ENCODE peak calls at places on chromosomes 1 and 21, in six cellular contexts. S is osteocyte, X is NB4, Y is RWPE1, B is cardiac fibroblast, H is SK-N-SH. O is an unnamed sample.
A peak's percentile ranks its signal among the peaks of the same experiment; 100 is the strongest.

GRCh38 chr1:58755468-58755872 is 28.4 kb downstream of the JUN start:
- DNase-seq in B (peak; percentile 99), Y (peak; percentile 93), H (no peak), S (peak; percentile 82), X (peak; percentile 91), O (no peak)

GRCh38 chr1:208885046-208885445 is 640.9 kb upstream of the PLXNA2 start:
- DNase-seq in S (no peak), B (no peak), H (no peak), Y (no peak), X (no peak), O (no peak)

GRCh38 chr1:40919475-40920011 is 57.4 kb upstream of the CITED4 start:
- DNase-seq in H (no peak), S (no peak), X (no peak), Y (no peak), B (no peak), O (no peak)

GRCh38 chr1:208172389-208173140 is 71.6 kb downstream of the PLXNA2 start:
- DNase-seq in Y (no peak), H (no peak), B (no peak), X (no peak), S (no peak), O (no peak)

GRCh38 chr1:245546875-245547274 is 392.1 kb downstream of the KIF26B start:
- DNase-seq in H (no peak), B (no peak), Y (no peak), X (no peak), S (no peak), O (no peak)

GRCh38 chr1:184223216-184223615 is 163.6 kb upstream of the C1orf21 start:
- DNase-seq in X (no peak), H (no peak), Y (no peak), B (no peak), S (no peak), O (no peak)

GRCh38 chr1:11431946-11432507 is 46.9 kb upstream of the DISP3 start:
- DNase-seq in Y (no peak), B (no peak), S (no peak), H (no peak), X (no peak), O (no peak)

GRCh38 chr21:42829954-42830353 is 49.4 kb downstream of the WDR4 start:
- DNase-seq in H (no peak), X (no peak), S (peak; percentile 17), B (no peak), Y (no peak), O (no peak)

GRCh38 chr1:156496211-156496761 is 4.3 kb downstream of the MEF2D start:
- DNase-seq in B (no peak), S (no peak), Y (no peak), H (no peak), X (no peak), O (no peak)

GRCh38 chr1:208772891-208773290 is 528.7 kb upstream of the PLXNA2 start:
- DNase-seq in B (no peak), S (no peak), Y (no peak), X (no peak), H (no peak), O (no peak)

GRCh38 chr1:20739225-20739624 is 6.7 kb upstream of the SH2D5 start:
- DNase-seq in S (no peak), Y (peak; percentile 34), B (peak; percentile 61), X (no peak), H (no peak), O (no peak)

GRCh38 chr1:67795179-67795916 is 37.9 kb downstream of the GNG12 start:
- DNase-seq in S (no peak), H (no peak), B (no peak), X (no peak), Y (no peak), O (no peak)

GRCh38 chr21:14979264-14979663 is 85.5 kb downstream of the NRIP1 start:
- DNase-seq in B (no peak), Y (no peak), H (no peak), S (no peak), X (no peak), O (no peak)

GRCh38 chr1:162984699-162985098 is 84.5 kb upstream of the RGS4 start:
- DNase-seq in B (peak; percentile 92), Y (peak; percentile 22), X (no peak), H (no peak), S (no peak), O (no peak)

GRCh38 chr1:78247079-78247478 is 201.3 kb downstream of the GIPC2 start:
- DNase-seq in X (no peak), B (no peak), Y (no peak), S (no peak), H (no peak), O (no peak)

DNA sequence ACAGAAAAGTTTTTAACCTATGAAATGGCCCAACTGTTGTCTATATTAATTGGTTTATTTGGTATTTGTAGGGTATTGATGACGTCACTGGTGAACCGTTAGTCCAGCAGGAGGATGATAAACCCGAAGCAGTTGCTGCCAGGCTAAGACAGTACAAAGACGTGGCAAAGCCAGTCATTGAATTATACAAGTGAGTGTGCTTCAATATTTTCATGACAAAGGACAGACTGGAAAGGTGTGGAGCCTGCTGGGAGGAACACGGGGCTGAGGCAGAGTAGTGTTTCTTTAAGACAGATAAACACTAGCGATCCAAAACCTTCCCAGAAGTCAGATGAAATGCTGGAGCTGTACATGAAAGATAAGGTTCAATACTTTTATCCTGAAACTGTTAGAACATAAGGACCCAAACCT is 76.7 kb downstream of the AK4 start:
- DNase-seq in H (no peak), B (no peak), S (no peak), X (no peak), Y (no peak), O (no peak)
- TF ChIP-seq CTCF in H (no peak), B (no peak), S (no peak), X (no peak), Y (no peak), O (no peak)

DNA sequence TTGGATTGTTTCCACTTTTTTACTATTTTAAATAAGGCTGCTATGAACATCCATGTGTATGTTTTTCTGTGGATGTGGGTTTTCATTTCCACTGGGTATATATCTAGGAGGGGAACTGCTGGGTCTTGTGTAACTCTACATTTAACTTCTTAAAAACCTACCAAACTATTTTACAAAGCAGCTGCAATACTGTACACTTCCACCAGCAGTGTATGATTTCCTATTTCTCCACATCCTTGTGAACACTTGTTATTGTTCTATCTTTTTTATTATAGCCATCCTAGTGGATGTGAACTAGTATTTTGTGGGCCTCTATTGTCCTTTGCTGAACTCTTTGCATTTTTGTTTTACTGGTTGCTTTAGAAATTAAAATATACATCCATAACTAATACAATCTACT is 33.4 kb downstream of the DIPK1A start:
- DNase-seq in X (peak; percentile 21), H (no peak), B (no peak), S (no peak), Y (no peak), O (no peak)
- TF ChIP-seq CTCF in X (no peak), H (peak; percentile 15), B (no peak), S (no peak), Y (no peak), O (no peak)

GRCh38 chr1:182644863-182645262 is 39.5 kb downstream of the RGS8 start:
- DNase-seq in B (no peak), X (no peak), S (no peak), H (no peak), Y (no peak), O (no peak)
- TF ChIP-seq CTCF in B (no peak), X (no peak), S (no peak), H (no peak), Y (no peak), O (no peak)

GRCh38 chr1:94111879-94112278 is 9.1 kb downstream of the ABCA4 start:
- DNase-seq in Y (no peak), X (no peak), B (no peak), H (no peak), S (no peak), O (no peak)

GRCh38 chr1:94115900-94116436 is 5.0 kb downstream of the ABCA4 start:
- DNase-seq in X (no peak), B (no peak), Y (no peak), S (no peak), H (no peak), O (no peak)

GRCh38 chr1:94110946-94111740 is 9.8 kb downstream of the ABCA4 start:
- DNase-seq in H (no peak), Y (no peak), X (no peak), B (no peak), S (no peak), O (no peak)

GRCh38 chr1:94115254-94115899 is 5.6 kb downstream of the ABCA4 start:
- DNase-seq in Y (no peak), S (no peak), X (no peak), B (no peak), H (no peak), O (no peak)

DNA sequence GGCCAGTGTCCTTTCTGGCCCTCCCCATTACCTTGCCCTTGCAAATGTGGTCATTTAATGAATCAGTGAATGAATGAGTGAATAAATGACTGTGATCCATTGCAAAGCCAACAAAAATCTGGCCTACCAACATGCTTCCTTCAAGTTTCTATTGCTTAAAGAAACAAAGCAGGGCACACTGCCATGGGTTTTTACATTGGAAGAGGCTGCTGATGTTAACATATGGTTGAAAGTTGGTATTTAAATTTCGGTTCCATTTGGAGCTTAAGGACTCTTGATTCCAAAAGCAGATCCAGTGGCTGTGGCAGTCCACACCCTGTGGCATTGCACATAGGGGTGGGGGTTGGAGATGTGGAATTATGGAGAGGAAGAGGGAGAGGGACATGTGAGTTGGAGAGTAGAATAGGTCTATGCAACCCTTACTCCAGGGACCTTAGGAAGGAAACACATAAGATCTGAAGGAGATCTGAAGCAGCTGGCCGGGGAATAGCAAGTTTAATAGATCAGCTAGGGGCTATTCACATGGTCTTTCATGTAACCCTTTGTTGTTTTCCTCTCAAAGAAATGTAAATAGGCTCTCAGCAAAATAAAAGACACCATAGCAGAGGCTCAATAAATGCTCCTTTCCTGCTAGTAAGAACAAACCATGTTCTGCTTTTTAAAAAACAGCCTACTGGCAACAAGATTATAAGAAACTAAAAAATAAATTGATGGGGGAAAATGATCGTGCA is 7.2 kb downstream of the ABCA4 start:
- DNase-seq in S (no peak), Y (no peak), B (peak; percentile 16), H (no peak), X (no peak), O (no peak)
- TF ChIP-seq CTCF in S (no peak), Y (no peak), B (no peak), H (no peak), X (no peak), O (no peak)

GRCh38 chr1:55334140-55334539 is 119.0 kb upstream of the USP24 start:
- DNase-seq in Y (no peak), H (no peak), X (peak; percentile 16), B (no peak), S (no peak), O (no peak)

GRCh38 chr1:55338448-55338820 is 123.3 kb upstream of the USP24 start:
- DNase-seq in X (no peak), S (no peak), Y (no peak), B (no peak), H (no peak), O (no peak)

GRCh38 chr1:55334797-55335196 is 119.6 kb upstream of the USP24 start:
- DNase-seq in B (no peak), S (no peak), H (no peak), X (no peak), Y (no peak), O (no peak)

GRCh38 chr1:55339681-55340080 is 124.5 kb upstream of the USP24 start:
- DNase-seq in B (no peak), Y (no peak), X (no peak), H (no peak), S (no peak), O (no peak)

GRCh38 chr1:55337801-55338447 is 122.8 kb upstream of the USP24 start:
- DNase-seq in H (peak; percentile 48), X (peak; percentile 59), B (peak; percentile 79), Y (peak; percentile 20), S (no peak), O (no peak)
- TF ChIP-seq CTCF in H (peak; percentile 71), X (peak; percentile 36), B (peak; percentile 59), Y (no peak), S (peak; percentile 51), O (no peak)

O was measured in glutamatergic neuron.